ENCODE peak calls at places on chromosomes 6 and 20, in four cellular contexts. One of them, this sample, is unnamed.

GRCh38 chr20:62119591-62120364 is 2.5 kb upstream of the LSM14B start:
- DNase-seq in IMR-90: no peak
- DNase-seq in fibroblast of lung: no peak
- DNase-seq in HCT116: no peak
- DNase-seq in this sample: no peak

GRCh38 chr20:444117-444516 is 18.2 kb downstream of the TBC1D20 start:
- DNase-seq in IMR-90: no peak
- DNase-seq in fibroblast of lung: no peak
- DNase-seq in HCT116: no peak
- DNase-seq in this sample: no peak

GRCh38 chr6:165663283-165663735 is 268 bp upstream of the PDE10A start:
- DNase-seq in IMR-90: peak; percentile 61
- DNase-seq in fibroblast of lung: peak; percentile 58
- DNase-seq in HCT116: no peak
- DNase-seq in this sample: no peak

GRCh38 chr20:21175433-21175832 is 49.6 kb downstream of the KIZ start:
- DNase-seq in IMR-90: no peak
- DNase-seq in fibroblast of lung: no peak
- DNase-seq in HCT116: no peak
- DNase-seq in this sample: peak; percentile 85

GRCh38 chr6:164039954-164040375 is 625.4 kb downstream of the QKI start:
- DNase-seq in IMR-90: no peak
- DNase-seq in fibroblast of lung: peak; percentile 41
- DNase-seq in HCT116: no peak
- DNase-seq in this sample: no peak

GRCh38 chr20:20649945-20650344 is 62.5 kb downstream of the RALGAPA2 start:
- DNase-seq in IMR-90: no peak
- DNase-seq in fibroblast of lung: no peak
- DNase-seq in HCT116: no peak
- DNase-seq in this sample: no peak

GRCh38 chr6:36544228-36544627 is 3.1 kb downstream of the STK38 start:
- DNase-seq in IMR-90: no peak
- DNase-seq in fibroblast of lung: peak; percentile 53
- DNase-seq in HCT116: no peak
- DNase-seq in this sample: peak; percentile 42

GRCh38 chr6:10413850-10414765 is 766 bp downstream of the TFAP2A start:
- DNase-seq in IMR-90: no peak
- DNase-seq in fibroblast of lung: no peak
- DNase-seq in HCT116: no peak
- DNase-seq in this sample: no peak

GRCh38 chr6:37381579-37381978 is 27.8 kb downstream of the RNF8 start:
- DNase-seq in IMR-90: peak; percentile 74
- DNase-seq in fibroblast of lung: peak; percentile 60
- DNase-seq in HCT116: peak; percentile 74
- DNase-seq in this sample: peak; percentile 44

GRCh38 chr6:135329851-135330803 is 149.0 kb downstream of the MYB start:
- DNase-seq in IMR-90: no peak
- DNase-seq in fibroblast of lung: no peak
- DNase-seq in HCT116: no peak
- DNase-seq in this sample: no peak

GRCh38 chr6:154993026-154993425 is 2.1 kb upstream of the TIAM2 start:
- DNase-seq in IMR-90: no peak
- DNase-seq in fibroblast of lung: no peak
- DNase-seq in HCT116: no peak
- DNase-seq in this sample: no peak

GRCh38 chr20:13991311-13991710 is 897 bp upstream of the SEL1L2 start:
- DNase-seq in IMR-90: no peak
- DNase-seq in fibroblast of lung: no peak
- DNase-seq in HCT116: no peak
- DNase-seq in this sample: no peak

GRCh38 chr6:157346371-157346770 is 23.1 kb upstream of the TMEM242 start:
- DNase-seq in IMR-90: no peak
- DNase-seq in fibroblast of lung: no peak
- DNase-seq in HCT116: no peak
- DNase-seq in this sample: no peak

GRCh38 chr6:29509711-29510110 is 22.0 kb upstream of the MAS1L start:
- DNase-seq in IMR-90: no peak
- DNase-seq in fibroblast of lung: no peak
- DNase-seq in HCT116: no peak
- DNase-seq in this sample: no peak

GRCh38 chr6:124995645-124996325 is 33.5 kb downstream of the RNF217 start:
- DNase-seq in IMR-90: no peak
- DNase-seq in fibroblast of lung: no peak
- DNase-seq in HCT116: no peak
- DNase-seq in this sample: no peak

GRCh38 chr6:56995347-56995746 is 40.4 kb downstream of the BEND6 start:
- DNase-seq in IMR-90: no peak
- DNase-seq in fibroblast of lung: no peak
- DNase-seq in HCT116: peak; percentile 19
- DNase-seq in this sample: no peak

GRCh38 chr6:41659935-41660334 is 21.7 kb downstream of the MDFI start:
- DNase-seq in IMR-90: no peak
- DNase-seq in fibroblast of lung: no peak
- DNase-seq in HCT116: no peak
- DNase-seq in this sample: no peak

GRCh38 chr6:10552237-10552810 is 31.2 kb downstream of the GCNT2 start:
- DNase-seq in IMR-90: no peak
- DNase-seq in fibroblast of lung: no peak
- DNase-seq in HCT116: no peak
- DNase-seq in this sample: no peak

GRCh38 chr6:147331401-147331800 is 127.2 kb downstream of the STXBP5 start:
- DNase-seq in IMR-90: no peak
- DNase-seq in fibroblast of lung: no peak
- DNase-seq in HCT116: no peak
- DNase-seq in this sample: no peak

GRCh38 chr6:85273870-85274269 is 176.0 kb upstream of the NT5E start:
- DNase-seq in IMR-90: peak; percentile 1
- DNase-seq in fibroblast of lung: no peak
- DNase-seq in HCT116: no peak
- DNase-seq in this sample: no peak

GRCh38 chr20:58976095-58976730 is 4.8 kb upstream of the NELFCD start:
- DNase-seq in IMR-90: peak; percentile 6
- DNase-seq in fibroblast of lung: no peak
- DNase-seq in HCT116: no peak
- DNase-seq in this sample: no peak

GRCh38 chr6:167030222-167031072 is 31.2 kb downstream of the CEP43 start:
- DNase-seq in IMR-90: no peak
- DNase-seq in fibroblast of lung: no peak
- DNase-seq in HCT116: no peak
- DNase-seq in this sample: no peak

GRCh38 chr6:22596011-22596410 is 26.6 kb downstream of the HDGFL1 start:
- DNase-seq in IMR-90: peak; percentile 61
- DNase-seq in fibroblast of lung: no peak
- DNase-seq in HCT116: no peak
- DNase-seq in this sample: no peak

GRCh38 chr6:22593895-22594294 is 24.5 kb downstream of the HDGFL1 start:
- DNase-seq in IMR-90: no peak
- DNase-seq in fibroblast of lung: no peak
- DNase-seq in HCT116: no peak
- DNase-seq in this sample: no peak

GRCh38 chr6:22601941-22602340 is 32.6 kb downstream of the HDGFL1 start:
- DNase-seq in IMR-90: no peak
- DNase-seq in fibroblast of lung: no peak
- DNase-seq in HCT116: no peak
- DNase-seq in this sample: no peak

GRCh38 chr6:22600059-22600458 is 30.7 kb downstream of the HDGFL1 start:
- DNase-seq in IMR-90: peak; percentile 41
- DNase-seq in fibroblast of lung: peak; percentile 8
- DNase-seq in HCT116: no peak
- DNase-seq in this sample: no peak

GRCh38 chr6:22598386-22598785 is 29.0 kb downstream of the HDGFL1 start:
- DNase-seq in IMR-90: no peak
- DNase-seq in fibroblast of lung: no peak
- DNase-seq in HCT116: no peak
- DNase-seq in this sample: no peak
- H3K9me3 ChIP-seq in IMR-90: no peaks in the 10 kb centered on the region
- H3K9me3 ChIP-seq in fibroblast of lung: no peaks in the 10 kb centered on the region
- H3K9me3 ChIP-seq in HCT116: no peaks in the 10 kb centered on the region
- H3K9me3 ChIP-seq in this sample: peaks cover 7% of the 10 kb centered on the region

DNA sequence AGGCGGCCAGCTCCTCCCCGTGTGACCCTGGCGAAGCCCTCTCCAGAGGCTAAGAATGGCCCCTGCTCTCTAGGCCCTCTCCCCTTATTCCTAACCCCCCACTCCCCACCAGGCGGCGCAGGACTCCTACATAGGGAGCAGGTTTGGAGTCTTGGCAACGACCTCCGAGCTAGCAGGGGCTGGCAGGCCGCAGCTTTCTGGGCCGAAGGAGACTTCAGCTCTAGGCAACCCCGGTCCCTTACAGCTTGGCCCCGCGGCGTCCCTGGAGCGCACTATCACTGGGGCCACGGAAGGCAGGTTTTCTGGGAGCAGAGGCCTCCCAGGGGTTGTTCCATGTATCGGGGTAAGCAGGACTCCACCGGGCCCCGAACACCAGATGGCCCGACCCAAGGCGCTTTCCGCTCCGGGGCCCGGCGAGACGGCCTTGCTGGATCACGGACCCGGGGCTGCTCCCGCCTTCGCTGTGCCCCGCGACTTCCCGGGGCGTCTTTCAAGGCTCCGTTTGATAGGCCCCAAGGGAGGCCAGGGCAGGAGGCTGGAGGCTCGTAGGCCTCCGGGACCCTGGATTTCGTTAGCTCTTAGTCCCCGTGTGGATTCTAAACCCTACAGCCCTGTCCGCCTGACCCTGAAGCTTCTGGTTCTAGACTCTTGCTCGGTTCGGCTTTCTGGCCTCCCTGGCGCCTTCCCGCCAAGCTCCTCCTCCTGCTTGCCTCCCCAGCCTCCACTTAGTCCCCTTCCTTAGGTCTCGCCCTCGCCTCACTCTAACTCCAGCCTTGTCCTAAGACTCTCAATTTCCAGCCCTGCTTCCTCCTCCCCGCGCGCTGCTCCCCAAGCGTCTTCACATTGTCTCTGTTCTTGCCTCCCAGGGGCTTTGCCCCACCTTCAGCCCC is 1.9 kb downstream of the SLC32A1 start:
- DNase-seq in IMR-90: peak; percentile 11
- DNase-seq in fibroblast of lung: peak; percentile 34
- DNase-seq in HCT116: no peak
- DNase-seq in this sample: no peak
- TF ChIP-seq CTCF in IMR-90: peak; percentile 34
- TF ChIP-seq CTCF in fibroblast of lung: peak; percentile 20
- TF ChIP-seq CTCF in HCT116: no peak
- TF ChIP-seq CTCF in this sample: peak; percentile 6

DNA sequence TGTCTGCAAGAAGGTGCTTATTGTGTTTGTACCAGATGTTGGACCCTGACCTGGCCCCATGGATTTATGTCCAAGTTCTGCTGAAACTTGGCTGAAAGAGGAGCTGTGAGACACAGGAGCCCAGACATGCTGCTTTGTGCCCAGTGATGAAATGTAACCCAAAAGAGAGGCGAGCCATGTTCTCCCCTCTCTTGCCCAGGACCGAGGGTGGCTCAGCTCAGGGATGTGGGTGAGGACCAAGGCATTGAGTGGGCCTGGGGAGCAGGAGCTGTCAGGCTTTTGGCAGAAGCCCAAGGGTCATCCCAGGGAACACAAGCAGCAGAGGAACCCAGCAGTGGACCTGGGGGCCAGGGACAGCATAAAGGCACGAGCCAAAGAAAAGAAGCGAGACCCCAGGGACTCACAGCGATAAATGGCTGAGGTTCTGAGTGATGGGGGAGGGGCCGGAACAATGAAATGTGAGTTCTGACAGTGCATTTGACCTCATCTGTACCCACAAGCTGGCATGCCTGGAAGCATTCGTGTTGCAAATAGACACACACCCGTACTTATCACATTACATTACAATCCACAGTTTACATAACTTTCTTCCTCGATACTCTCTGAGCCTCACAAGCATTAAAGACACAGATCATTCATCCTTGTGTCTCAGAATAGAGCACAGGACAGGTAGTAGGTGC is 363.3 kb upstream of the JARID2 start:
- DNase-seq in IMR-90: peak; percentile 46
- DNase-seq in fibroblast of lung: peak; percentile 32
- DNase-seq in HCT116: no peak
- DNase-seq in this sample: no peak
- H2AFZ ChIP-seq in IMR-90: peak overlapping the region; percentile 25
- H2AFZ ChIP-seq in fibroblast of lung: no peak overlapping the region
- H2AFZ ChIP-seq in HCT116: no peak overlapping the region
- H2AFZ ChIP-seq in this sample: peak overlapping the region; percentile 8

GRCh38 chr20:51299413-51299812 is 243.1 kb downstream of the NFATC2 start:
- DNase-seq in IMR-90: no peak
- DNase-seq in fibroblast of lung: no peak
- DNase-seq in HCT116: no peak
- DNase-seq in this sample: no peak
- H3K9me3 ChIP-seq in IMR-90: peaks cover 6% of the 10 kb centered on the region
- H3K9me3 ChIP-seq in fibroblast of lung: no peaks in the 10 kb centered on the region
- H3K9me3 ChIP-seq in HCT116: peaks cover 7% of the 10 kb centered on the region
- H3K9me3 ChIP-seq in this sample: peaks cover 15% of the 10 kb centered on the region

GRCh38 chr6:4280031-4280430 is 144.7 kb upstream of the ECI2 start:
- DNase-seq in IMR-90: no peak
- DNase-seq in fibroblast of lung: no peak
- DNase-seq in HCT116: no peak
- DNase-seq in this sample: no peak

GRCh38 chr6:4282926-4283325 is 147.6 kb upstream of the ECI2 start:
- DNase-seq in IMR-90: no peak
- DNase-seq in fibroblast of lung: no peak
- DNase-seq in HCT116: no peak
- DNase-seq in this sample: no peak

GRCh38 chr6:4280721-4281120 is 145.3 kb upstream of the ECI2 start:
- DNase-seq in IMR-90: peak; percentile 91
- DNase-seq in fibroblast of lung: peak; percentile 66
- DNase-seq in HCT116: no peak
- DNase-seq in this sample: no peak

DNA sequence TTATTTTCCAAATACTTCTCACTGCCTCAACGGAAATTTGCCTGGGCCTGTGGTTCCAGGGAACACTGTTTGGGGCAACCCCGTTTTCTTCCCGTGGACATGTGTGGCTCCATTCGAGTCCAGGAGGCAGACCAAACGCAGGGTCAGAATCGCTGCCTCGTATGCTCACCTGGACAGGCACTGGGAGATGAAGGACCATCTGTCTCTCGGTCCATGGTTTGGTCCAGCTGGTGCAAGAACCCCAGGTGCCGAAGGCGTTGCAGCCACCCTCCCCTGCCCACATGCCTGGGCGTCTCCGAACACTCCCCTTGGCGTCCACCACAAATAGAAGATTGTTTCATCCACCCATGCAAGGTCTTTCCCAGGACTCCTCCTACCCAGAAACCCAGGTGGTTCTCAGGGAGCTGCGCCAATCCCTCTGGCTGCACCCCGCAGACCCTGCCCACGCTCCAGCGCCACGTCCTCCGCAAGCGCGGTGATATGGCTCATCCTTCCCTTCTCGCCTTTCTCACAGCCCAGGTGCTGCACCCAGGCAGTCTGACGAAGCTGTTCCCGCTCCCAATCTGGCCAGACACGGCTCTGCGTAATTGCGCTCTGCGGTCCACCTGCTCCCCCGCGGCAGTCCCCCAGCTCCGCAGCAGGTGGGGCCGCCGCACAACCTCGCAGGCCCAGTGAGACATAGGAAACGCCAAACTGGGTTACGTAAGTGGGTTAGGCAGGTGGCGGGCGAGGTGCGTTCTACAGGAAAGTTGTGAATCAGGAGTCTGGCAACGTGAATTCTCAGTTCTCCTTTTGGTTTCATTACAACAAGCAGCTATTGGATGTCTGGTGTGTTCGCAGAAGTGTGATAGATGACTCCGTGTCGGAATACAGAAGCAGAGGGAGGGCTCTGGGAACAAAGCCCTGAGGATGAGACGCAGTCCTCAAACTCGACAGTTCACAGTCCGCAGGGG is 146.2 kb upstream of the ECI2 start:
- DNase-seq in IMR-90: peak; percentile 62
- DNase-seq in fibroblast of lung: peak; percentile 28
- DNase-seq in HCT116: no peak
- DNase-seq in this sample: no peak
- TF ChIP-seq CTCF in IMR-90: peak; percentile 20
- TF ChIP-seq CTCF in fibroblast of lung: no peak
- TF ChIP-seq CTCF in HCT116: no peak
- TF ChIP-seq CTCF in this sample: no peak

This sample was measured in DND-41.